ENCODE peak calls at places on chromosomes 3 and 15, in four cellular contexts. C is HepG2, P is GM12878, F is K562. D is an unnamed sample.

GRCh38 chr3:132342615-132343014 is 25.4 kb downstream of the ACP3 start:
- DNase-seq in C (no peak), P (no peak), F (no peak), D (no peak)

GRCh38 chr15:39578851-39579486 is 1.9 kb upstream of the THBS1 start:
- DNase-seq in C (no peak), P (no peak), F (no peak), D (peak)

GRCh38 chr3:108053025-108053424 is 37.8 kb downstream of the CD47 start:
- DNase-seq in C (no peak), P (no peak), F (no peak), D (no peak)

GRCh38 chr3:29389362-29389761 is 108.5 kb downstream of the RBMS3 start:
- DNase-seq in C (no peak), P (no peak), F (no peak), D (no peak)

GRCh38 chr15:40277472-40277871 is 5.4 kb downstream of the ANKRD63 start:
- DNase-seq in C (no peak), P (no peak), F (no peak), D (no peak)

GRCh38 chr15:25022233-25022632 is 67.4 kb downstream of the SNRPN start:
- DNase-seq in C (no peak), P (no peak), F (no peak), D (peak)

GRCh38 chr15:99155961-99156443 is 51.1 kb downstream of the SYNM start:
- DNase-seq in C (peak), P (no peak), F (no peak), D (no peak)

GRCh38 chr3:66478923-66479322 is 21.9 kb downstream of the LRIG1 start:
- DNase-seq in C (no peak), P (no peak), F (no peak), D (no peak)

GRCh38 chr3:69411331-69411730 is 25.4 kb upstream of the FRMD4B start:
- DNase-seq in C (no peak), P (no peak), F (no peak), D (peak)

GRCh38 chr3:182794806-182795369 is 1.6 kb downstream of the ATP11B start:
- DNase-seq in C (no peak), P (no peak), F (no peak), D (peak)

DNA sequence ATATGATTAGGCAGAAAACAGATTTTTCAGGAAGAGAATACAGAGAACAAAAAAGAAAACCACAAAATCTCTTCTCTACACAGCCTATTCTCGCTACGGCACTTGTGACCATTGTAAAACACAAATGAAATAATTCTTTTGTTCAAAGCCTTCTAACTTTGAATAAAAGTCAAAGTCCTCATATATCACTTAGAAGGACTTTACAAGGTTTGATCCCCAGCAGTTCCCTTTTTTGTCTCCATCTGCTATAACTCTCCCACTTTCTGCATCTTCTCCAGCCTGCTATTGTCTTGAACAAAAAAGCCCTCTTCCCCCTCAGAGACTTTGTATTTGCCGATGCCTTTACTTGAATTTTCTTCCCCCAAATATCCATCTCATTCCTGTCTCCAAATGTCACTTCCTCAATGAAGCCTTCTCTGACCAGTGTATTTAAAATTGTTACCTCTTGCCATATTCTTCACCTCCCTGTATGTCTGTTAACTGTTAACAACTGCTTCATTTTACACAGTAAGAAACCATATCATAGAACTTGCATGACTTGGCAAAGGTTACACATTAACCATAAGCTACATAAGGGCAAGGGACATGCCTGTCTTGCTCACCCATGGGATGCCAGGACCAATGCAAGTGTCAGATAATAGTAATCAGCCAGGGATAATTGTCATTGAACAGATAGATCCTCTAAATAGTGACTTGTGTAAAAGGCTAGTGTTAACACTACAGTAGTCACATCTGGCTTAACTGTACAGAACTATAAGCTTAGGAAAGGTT is 122.4 kb downstream of the CBLB start:
- DNase-seq in C (peak), P (no peak), F (no peak), D (peak)
- H3K4me2 ChIP-seq in C (no peak), P (no peak), F (no peak), D (no peak)

GRCh38 chr3:72818915-72819314 is 29.3 kb downstream of the SHQ1 start:
- DNase-seq in C (no peak), P (no peak), F (no peak), D (peak)

GRCh38 chr3:72818092-72818721 is 30.0 kb downstream of the SHQ1 start:
- DNase-seq in C (no peak), P (no peak), F (no peak), D (peak)

GRCh38 chr3:72816843-72817485 is 31.3 kb downstream of the SHQ1 start:
- DNase-seq in C (no peak), P (no peak), F (no peak), D (no peak)

GRCh38 chr3:72821170-72821781 is 27.0 kb downstream of the SHQ1 start:
- DNase-seq in C (no peak), P (no peak), F (no peak), D (peak)

GRCh38 chr3:72820405-72820804 is 27.8 kb downstream of the SHQ1 start:
- DNase-seq in C (no peak), P (no peak), F (no peak), D (peak)
- TF ChIP-seq MYC in C (no peak), P (no peak), F (no peak), D (no peak)

GRCh38 chr15:66481107-66481856 is 16.3 kb downstream of the SNAPC5 start:
- DNase-seq in C (no peak), P (no peak), F (peak), D (no peak)
- TF ChIP-seq POLR2AphosphoS5 in C (no peak), P (no peak), F (peak), D (no peak)

DNA sequence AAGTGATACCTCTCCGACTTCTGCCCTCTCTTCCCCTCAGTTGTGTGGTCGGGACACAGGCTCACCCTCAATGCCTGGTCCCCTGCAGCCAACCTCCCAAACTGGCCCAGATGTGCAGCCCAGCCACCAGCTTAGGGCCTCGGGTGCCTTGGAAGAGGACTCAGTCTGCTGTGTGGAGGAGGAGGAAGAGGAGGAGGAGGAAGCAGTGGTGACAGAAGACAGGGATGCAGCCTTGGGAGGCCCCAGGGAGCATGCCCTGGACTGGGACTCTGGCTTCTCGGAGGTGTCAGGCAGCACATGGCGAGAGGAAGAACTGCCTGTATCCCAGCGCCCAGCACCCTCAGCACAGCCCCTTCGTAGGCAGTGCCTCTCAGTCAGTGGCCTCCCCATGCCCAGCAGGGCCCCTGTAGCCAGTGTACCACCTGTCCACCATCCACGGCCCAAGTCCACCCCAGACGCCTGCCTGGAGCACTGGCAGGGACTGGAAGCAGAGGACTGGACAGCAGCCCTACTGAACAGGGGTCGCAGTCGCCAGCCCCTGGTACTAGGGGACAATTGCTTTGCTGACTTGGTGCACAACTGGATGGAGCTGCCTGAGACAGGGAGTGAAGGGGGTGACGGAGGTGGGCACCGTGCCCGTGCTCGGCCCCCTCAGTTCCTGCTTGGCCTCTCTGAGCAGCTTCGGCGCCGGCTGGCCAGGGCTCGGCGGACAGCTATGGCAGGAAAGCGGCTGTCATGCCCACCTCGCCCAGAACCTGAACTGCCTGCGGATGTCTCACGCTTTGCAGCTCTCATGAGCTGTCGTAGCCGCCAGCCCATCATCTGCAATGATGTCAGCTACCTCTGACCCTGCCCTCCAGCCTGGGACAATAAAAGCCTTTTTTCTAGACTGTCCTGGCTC is 1.3 kb downstream of the INKA1 start:
- DNase-seq in C (no peak), P (no peak), F (no peak), D (peak)
- H3K4me2 ChIP-seq in C (peak), P (peak), F (peak), D (peak)

GRCh38 chr3:189985938-189986337 is 134.8 kb downstream of the P3H2 start:
- DNase-seq in C (no peak), P (no peak), F (no peak), D (no peak)
- TF ChIP-seq MYC in C (no peak), P (no peak), F (no peak), D (no peak)

GRCh38 chr3:71317749-71318458 is 265.6 kb downstream of the FOXP1 start:
- DNase-seq in C (peak), P (no peak), F (no peak), D (no peak)
- TF ChIP-seq POLR2AphosphoS5 in C (no peak), P (no peak), F (no peak), D (no peak)

DNA sequence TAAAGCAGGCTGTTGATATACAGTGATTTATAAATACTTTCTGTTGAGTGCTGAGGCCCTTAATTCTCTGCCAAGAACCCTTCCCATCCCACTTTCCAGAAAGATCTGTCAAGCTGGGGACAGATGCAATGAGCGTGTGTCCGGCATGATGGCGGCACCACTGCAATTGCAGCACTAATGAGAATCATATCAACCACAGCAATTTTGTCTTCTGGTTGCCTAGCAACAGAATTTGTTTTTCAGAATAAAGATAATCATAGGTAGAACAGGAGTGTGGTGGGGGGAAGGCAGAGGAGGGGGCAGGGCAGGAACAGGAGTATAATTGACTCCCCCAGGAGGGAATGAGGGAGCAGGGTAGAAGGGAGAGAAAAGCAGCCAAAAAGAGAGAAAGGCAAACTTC is 210.4 kb upstream of the UMPS start:
- DNase-seq in C (no peak), P (no peak), F (no peak), D (no peak)
- H3K4me2 ChIP-seq in C (no peak), P (no peak), F (no peak), D (no peak)

DNA sequence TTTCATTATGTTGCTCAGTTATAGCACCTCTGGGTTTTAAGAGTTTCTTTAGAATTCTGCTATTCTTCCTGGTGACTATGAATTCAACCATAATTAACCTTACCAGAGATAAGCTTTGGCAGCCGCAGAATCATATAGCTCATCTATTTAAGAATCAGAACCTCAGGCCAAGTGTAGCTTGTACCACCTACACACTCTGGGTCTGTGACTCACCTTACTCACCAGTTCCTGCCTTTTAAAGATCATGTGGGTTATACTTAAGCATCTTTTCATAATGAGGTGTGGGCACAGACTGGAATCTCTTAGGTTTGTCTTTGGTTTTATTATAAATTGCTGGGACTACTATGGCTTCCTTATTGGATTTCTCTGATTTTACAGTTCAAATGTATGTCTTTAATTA is 21.9 kb downstream of the CDV3 start:
- DNase-seq in C (no peak), P (no peak), F (no peak), D (peak)
- TF ChIP-seq MYC in C (no peak), P (no peak), F (no peak), D (no peak)

GRCh38 chr3:177441813-177442646 is 244.7 kb upstream of the TBL1XR1 start:
- DNase-seq in C (no peak), P (peak), F (no peak), D (no peak)
- TF ChIP-seq POLR2AphosphoS5 in C (no peak), P (no peak), F (no peak), D (no peak)